ENCODE peak calls at places on chromosomes 3 and 15, in seven cellular contexts. P, M, U, W, G, N and E are unnamed samples.

GRCh38 chr3:14853280-14853956 is 34.7 kb downstream of the FGD5 start:
- DNase-seq in P (no peak), M (no peak), U (no peak), W (no peak), G (no peak), N (no peak), E (no peak)

GRCh38 chr3:107643038-107643883 is 120.5 kb downstream of the BBX start:
- DNase-seq in P (peak), M (no peak), U (no peak), W (peak), G (no peak), N (no peak), E (no peak)

GRCh38 chr15:84833447-84833846 is 16.3 kb downstream of the ALPK3 start:
- DNase-seq in P (peak), M (no peak), U (no peak), W (no peak), G (no peak), N (peak), E (peak)

GRCh38 chr15:94205366-94205765 is 26.0 kb upstream of the MCTP2 start:
- DNase-seq in P (peak), M (peak), U (no peak), W (no peak), G (no peak), N (no peak), E (no peak)

GRCh38 chr3:160141485-160142185 is 83.6 kb upstream of the C3orf80 start:
- DNase-seq in P (no peak), M (no peak), U (no peak), W (no peak), G (no peak), N (peak), E (no peak)

GRCh38 chr3:127140501-127141460 is 52.1 kb upstream of the PRR23E start:
- DNase-seq in P (no peak), M (no peak), U (no peak), W (no peak), G (no peak), N (no peak), E (no peak)

GRCh38 chr15:48823237-48823636 is 12.4 kb upstream of the CEP152 start:
- DNase-seq in P (no peak), M (no peak), U (no peak), W (peak), G (no peak), N (no peak), E (peak)

GRCh38 chr15:96337991-96338771 is 7.7 kb downstream of the NR2F2 start:
- DNase-seq in P (peak), M (no peak), U (no peak), W (no peak), G (no peak), N (peak), E (peak)

GRCh38 chr15:96273317-96274086 is 57.0 kb upstream of the NR2F2 start:
- DNase-seq in P (peak), M (no peak), U (no peak), W (no peak), G (no peak), N (peak), E (peak)

GRCh38 chr3:52270252-52270754 is 8.1 kb downstream of the WDR82 start:
- DNase-seq in P (no peak), M (no peak), U (no peak), W (no peak), G (no peak), N (no peak), E (no peak)

GRCh38 chr15:70723927-70724326 is 39.4 kb downstream of the UACA start:
- DNase-seq in P (no peak), M (no peak), U (no peak), W (no peak), G (no peak), N (no peak), E (no peak)

GRCh38 chr3:190721330-190721729 is 141.2 kb downstream of the GMNC start:
- DNase-seq in P (no peak), M (no peak), U (no peak), W (peak), G (no peak), N (no peak), E (no peak)

GRCh38 chr3:42102569-42102968 is 11.4 kb downstream of the TRAK1 start:
- DNase-seq in P (no peak), M (no peak), U (no peak), W (no peak), G (no peak), N (no peak), E (no peak)

GRCh38 chr3:190064112-190064511 is 56.6 kb downstream of the P3H2 start:
- DNase-seq in P (peak), M (no peak), U (no peak), W (no peak), G (no peak), N (peak), E (peak)